ENCODE peak calls at places on chromosomes 16 and 17, in six cellular contexts. P is astrocyte, O is non-pigmented ciliary epithelial cell, T is T-helper 1 cell, I is uterus, U is fibroblast of pulmonary artery. K is an unnamed sample.
A peak's percentile ranks its signal among the peaks of the same experiment; 100 is the strongest.

GRCh38 chr17:7440823-7441174 is 1.5 kb downstream of the FGF11 start:
- DNase-seq in U (no peak), I (peak; percentile 38), P (peak; percentile 45), T (no peak), O (no peak), K (no peak)

GRCh38 chr17:75897076-75898019 is 597 bp upstream of the TRIM65 start:
- DNase-seq in T (no peak), O (no peak), P (no peak), U (no peak), I (peak; percentile 52), K (no peak)

GRCh38 chr16:57727610-57728009 is 8.0 kb upstream of the KATNB1 start:
- DNase-seq in O (no peak), P (no peak), T (no peak), I (no peak), U (no peak), K (no peak)

GRCh38 chr16:4663756-4664465 is 29.5 kb upstream of the NUDT16L1 start:
- DNase-seq in T (no peak), U (peak; percentile 23), O (no peak), I (no peak), P (no peak), K (no peak)

GRCh38 chr16:56281256-56281805 is 90.0 kb downstream of the GNAO1 start:
- DNase-seq in I (no peak), P (no peak), T (no peak), O (no peak), U (no peak), K (no peak)

GRCh38 chr17:60170835-60171752 is 21.3 kb downstream of the CA4 start:
- DNase-seq in I (no peak), O (no peak), P (no peak), T (no peak), U (no peak), K (no peak)

GRCh38 chr17:79176792-79177601 is 102.4 kb downstream of the ENGASE start:
- DNase-seq in T (no peak), I (no peak), O (no peak), U (no peak), P (no peak), K (no peak)

GRCh38 chr17:81483085-81483861 is 29.3 kb downstream of the ACTG1 start:
- DNase-seq in I (no peak), P (no peak), O (no peak), U (peak; percentile 61), T (no peak), K (no peak)

GRCh38 chr16:4373909-4374742 is 2.5 kb downstream of the VASN start:
- DNase-seq in T (no peak), P (peak; percentile 95), I (peak; percentile 95), O (peak; percentile 76), U (peak; percentile 96), K (no peak)

GRCh38 chr17:8209909-8210760 is at the start of gene AURKB:
- DNase-seq in U (peak; percentile 98), T (peak; percentile 95), P (peak; percentile 88), I (peak; percentile 97), O (peak; percentile 93), K (peak; percentile 87)

GRCh38 chr16:55941552-55941951 is 66.4 kb upstream of the CES5A start:
- DNase-seq in I (no peak), O (no peak), T (no peak), P (no peak), U (no peak), K (no peak)

GRCh38 chr17:69779378-69780214 is 295.4 kb upstream of the KCNJ16 start:
- DNase-seq in T (no peak), O (peak; percentile 70), P (peak; percentile 21), U (peak; percentile 65), I (no peak), K (no peak)